ENCODE peak calls at places on chromosome 16, in eight cellular contexts. Y is sigmoid colon, U is IMR-90, C is body of pancreas, P is Peyer's patch, S is transverse colon, B is tibial nerve, I is A549. G is an unnamed sample.

GRCh38 chr16:57150682-57151330 is 35.0 kb downstream of the PSME3IP1 start:
- DNase-seq in B (no peak), Y (peak), C (peak), U (peak), I (no peak), P (no peak), S (no peak), G (peak)

GRCh38 chr16:11241480-11242204 is 14.4 kb downstream of the SOCS1 start:
- DNase-seq in P (no peak), U (no peak), Y (no peak), B (no peak), S (no peak), C (no peak), I (no peak), G (no peak)

GRCh38 chr16:51939371-51940005 is 607.5 kb downstream of the TOX3 start:
- DNase-seq in B (no peak), C (no peak), U (no peak), S (no peak), Y (no peak), P (no peak), I (no peak), G (no peak)

GRCh38 chr16:4556112-4556511 is at the start of gene C16orf96:
- DNase-seq in P (no peak), Y (no peak), C (no peak), U (no peak), S (no peak), B (no peak), I (no peak), G (no peak)

GRCh38 chr16:57997176-57997527 is 3.3 kb downstream of the ZNF319 start:
- DNase-seq in B (no peak), S (no peak), C (no peak), P (no peak), U (no peak), I (no peak), Y (no peak), G (no peak)

GRCh38 chr16:22948603-22949368 is 134.8 kb downstream of the HS3ST2 start:
- DNase-seq in Y (peak), C (peak), B (peak), S (peak), I (peak), P (peak), U (peak), G (peak)

GRCh38 chr16:85842848-85843247 is 43.4 kb downstream of the COX4I1 start:
- DNase-seq in B (no peak), P (no peak), S (no peak), Y (peak), I (no peak), C (no peak), U (no peak), G (no peak)

GRCh38 chr16:57165923-57166322 is 19.9 kb downstream of the PSME3IP1 start:
- DNase-seq in I (no peak), C (no peak), B (no peak), S (no peak), Y (peak), P (no peak), U (peak), G (no peak)

GRCh38 chr16:54204756-54205155 is 81.8 kb downstream of the IRX3 start:
- DNase-seq in P (no peak), I (no peak), S (no peak), Y (peak), U (no peak), C (peak), B (no peak), G (peak)

GRCh38 chr16:1757714-1758461 is 13.5 kb downstream of the NME3 start:
- DNase-seq in Y (no peak), P (peak), U (no peak), B (no peak), C (no peak), S (peak), I (no peak), G (no peak)
- H3K4me3 ChIP-seq in Y (no peak), P (no peak), U (no peak), B (no peak), C (no peak), S (peak), I (no peak), G (no peak)

DNA sequence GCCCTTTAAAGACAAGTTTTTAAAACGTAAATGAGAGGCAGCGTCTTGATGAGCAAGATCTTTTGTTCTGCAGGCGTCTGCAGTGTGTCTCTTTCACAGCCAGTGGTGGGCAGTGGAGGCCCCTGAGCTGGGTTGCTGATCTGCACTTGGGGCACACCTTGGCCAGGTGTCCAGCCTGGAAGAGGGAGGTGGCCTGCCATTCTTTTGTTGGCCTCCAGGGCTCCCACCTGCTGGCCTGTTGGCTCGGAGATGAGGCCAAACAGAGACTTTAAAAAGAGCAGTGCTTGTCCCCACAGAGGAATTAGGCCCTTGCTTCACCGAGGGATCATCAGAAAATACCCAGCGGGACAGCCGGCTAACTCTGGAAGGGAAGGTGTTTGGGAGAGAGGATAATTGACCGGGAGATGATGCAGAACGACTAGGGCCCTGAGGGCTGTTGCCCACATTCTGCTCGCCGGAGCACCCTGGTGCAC is 145.9 kb upstream of the PLCG2 start:
- DNase-seq in I (no peak), U (no peak), B (no peak), Y (no peak), C (no peak), S (no peak), P (no peak), G (no peak)
- TF ChIP-seq CTCF in I (no peak), U (no peak), B (no peak), Y (no peak), C (no peak), S (no peak), P (no peak), G (no peak)

DNA sequence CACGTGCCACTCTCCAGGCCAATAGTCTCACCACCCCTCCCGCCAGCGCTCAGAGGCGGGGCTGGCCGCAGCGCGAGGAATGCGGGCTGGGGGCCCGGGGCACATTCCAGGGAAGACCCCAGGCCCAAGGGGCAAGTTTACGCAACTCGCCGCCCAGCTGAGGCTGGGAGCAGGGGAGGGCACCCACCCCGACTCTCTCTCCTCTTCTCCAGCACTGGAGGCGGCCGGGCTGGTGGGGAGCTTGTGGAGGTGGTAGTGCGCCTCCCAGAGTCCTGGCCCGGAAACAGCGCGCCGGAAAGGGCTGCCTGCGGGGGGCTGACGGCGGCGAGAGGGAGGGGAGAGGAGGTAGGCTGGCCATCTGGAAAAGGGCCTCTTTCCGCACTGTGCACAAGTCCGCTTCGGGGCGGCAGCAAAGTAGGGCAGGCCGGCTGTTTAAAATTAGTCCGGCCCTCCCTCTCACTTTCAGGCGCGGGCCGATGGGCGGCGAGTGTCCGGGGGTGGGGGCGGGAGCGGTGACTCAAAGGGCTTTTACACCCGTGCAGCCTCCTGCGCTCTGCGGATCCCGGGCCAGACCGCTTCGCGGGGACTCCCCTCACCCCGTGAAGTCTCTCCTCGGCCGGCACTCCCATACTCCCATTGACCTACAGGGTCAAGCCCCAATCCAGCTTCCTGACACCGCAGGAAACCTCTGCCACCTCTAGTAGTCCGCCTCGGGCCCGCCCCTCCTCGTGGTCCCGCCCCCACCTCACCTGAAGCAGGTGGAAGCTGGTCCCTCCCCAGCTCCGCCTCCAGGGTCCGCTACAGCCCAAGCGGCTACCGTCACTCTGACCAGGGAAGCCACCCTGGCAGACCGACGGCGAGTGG is 968 bp downstream of the FHOD1 start:
- DNase-seq in U (peak), P (peak), Y (peak), I (peak), C (peak), B (no peak), S (peak), G (peak)
- TF ChIP-seq POLR2A in U (peak), P (peak), Y (peak), I (peak), C (no peak), B (peak), S (no peak), G (no peak)

GRCh38 chr16:2482181-2483107 is 7.5 kb downstream of the TBC1D24 start:
- DNase-seq in B (peak), P (no peak), Y (peak), S (peak), C (peak), U (peak), I (no peak), G (no peak)
- H3K4me3 ChIP-seq in B (peak), P (no peak), Y (no peak), S (peak), C (no peak), U (peak), I (no peak), G (no peak)

GRCh38 chr16:89217388-89218191 is at the start of gene ZNF778:
- DNase-seq in I (peak), U (peak), C (peak), B (peak), P (peak), Y (peak), S (peak), G (peak)
- TF ChIP-seq CTCF in I (no peak), U (no peak), C (no peak), B (no peak), P (no peak), Y (no peak), S (no peak), G (no peak)

DNA sequence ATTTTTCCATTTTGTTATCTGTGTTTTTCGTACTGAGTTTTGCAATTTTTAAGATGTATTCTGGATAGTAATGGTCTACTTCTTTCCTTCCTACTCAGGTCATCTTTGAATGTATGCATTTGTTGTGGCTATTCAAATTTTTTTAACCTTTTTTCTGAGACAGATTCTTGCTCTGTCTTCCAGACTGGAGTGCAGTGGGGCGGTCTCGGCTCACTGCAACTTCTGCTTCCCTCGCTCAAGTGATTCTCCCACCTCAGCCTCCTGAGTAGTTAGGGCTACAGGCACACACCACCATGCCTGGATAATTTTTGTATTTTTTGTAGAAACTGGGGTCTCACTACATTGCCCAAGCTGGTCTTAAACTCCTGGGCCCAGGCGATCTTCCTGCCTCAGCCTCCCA is 33.6 kb downstream of the VPS35L start:
- DNase-seq in S (no peak), U (no peak), B (no peak), Y (no peak), I (no peak), C (no peak), P (no peak), G (no peak)
- TF ChIP-seq POLR2A in S (no peak), U (no peak), B (no peak), Y (no peak), I (no peak), C (no peak), P (no peak), G (no peak)

GRCh38 chr16:84598391-84598750 is 19.5 kb downstream of the COTL1 start:
- DNase-seq in I (no peak), S (no peak), U (no peak), B (no peak), P (no peak), C (no peak), Y (no peak), G (no peak)
- H3K4me3 ChIP-seq in I (no peak), S (no peak), U (no peak), B (no peak), P (no peak), C (no peak), Y (no peak), G (no peak)

GRCh38 chr16:66698046-66698445 is 1.5 kb upstream of the CMTM4 start:
- DNase-seq in P (peak), Y (peak), C (no peak), I (no peak), U (no peak), B (no peak), S (no peak), G (no peak)

GRCh38 chr16:66701061-66701460 is 4.5 kb upstream of the CMTM4 start:
- DNase-seq in Y (peak), P (no peak), S (no peak), B (no peak), C (no peak), I (no peak), U (no peak), G (no peak)

GRCh38 chr16:66703359-66704215 is 7.0 kb upstream of the CMTM4 start:
- DNase-seq in C (no peak), S (no peak), I (no peak), U (no peak), Y (no peak), P (no peak), B (no peak), G (no peak)

GRCh38 chr16:66699898-66700297 is 3.4 kb upstream of the CMTM4 start:
- DNase-seq in I (no peak), U (no peak), S (no peak), C (no peak), P (no peak), B (no peak), Y (peak), G (no peak)

GRCh38 chr16:66701516-66701915 is 5.0 kb upstream of the CMTM4 start:
- DNase-seq in U (no peak), C (no peak), Y (no peak), P (no peak), S (no peak), B (no peak), I (no peak), G (no peak)
- TF ChIP-seq CTCF in U (no peak), C (no peak), Y (no peak), P (no peak), S (no peak), B (no peak), I (no peak), G (no peak)

DNA sequence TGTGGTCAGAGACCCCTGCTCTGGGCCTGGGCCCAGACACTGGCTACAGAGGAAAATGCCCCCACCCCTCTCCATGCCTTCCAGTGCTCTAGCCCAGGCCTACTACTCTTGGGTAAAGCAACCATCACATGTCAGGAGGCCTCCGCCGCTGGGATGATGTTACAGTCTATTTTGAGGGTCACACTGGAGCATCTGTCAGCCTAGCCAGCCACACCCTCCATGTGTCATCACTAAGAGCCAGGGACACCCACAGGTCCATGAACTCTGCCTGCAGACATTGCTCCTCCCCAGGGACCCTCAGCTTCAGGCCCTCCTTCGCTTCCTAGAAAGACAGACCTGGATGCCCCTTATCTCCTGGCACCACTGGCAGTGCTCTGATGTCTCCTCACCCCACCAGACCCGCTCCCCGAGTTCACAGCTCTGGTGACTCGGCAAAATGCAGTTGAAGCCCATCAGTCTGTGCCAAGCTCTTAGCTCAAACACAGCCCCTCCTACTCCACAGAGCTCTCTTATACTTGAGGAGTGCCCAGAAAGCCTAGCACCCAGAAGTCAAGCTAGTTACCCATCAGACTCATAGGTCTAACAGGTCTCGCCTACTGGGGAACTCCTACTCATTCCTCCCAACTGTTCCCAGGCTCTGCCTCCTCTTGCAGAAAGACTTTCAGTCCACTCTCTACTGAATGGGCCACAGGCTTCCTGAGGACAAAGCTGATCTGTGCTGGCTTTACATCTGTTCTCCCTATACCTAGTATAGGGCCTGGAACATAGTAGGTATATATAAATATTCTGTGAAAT is 5.9 kb downstream of the RANBP10 start:
- DNase-seq in I (no peak), B (no peak), S (no peak), Y (no peak), U (no peak), P (no peak), C (no peak), G (peak)
- TF ChIP-seq POLR2A in I (no peak), B (no peak), S (no peak), Y (no peak), U (no peak), P (no peak), C (no peak), G (no peak)